ENCODE peak calls at places on chromosomes 6 and 20, in nine cellular contexts. X, T, Q, K, E, S, C, U and D are unnamed samples.
A peak's percentile ranks its signal among the peaks of the same experiment; 100 is the strongest.

GRCh38 chr20:47055699-47056369 is 161.2 kb downstream of the EYA2 start:
- DNase-seq in X (no peak), T (no peak), Q (no peak), K (no peak), E (peak; percentile 51), S (no peak), C (no peak), U (no peak), D (no peak)

GRCh38 chr6:113662049-113662655 is 195.0 kb upstream of the MARCKS start:
- DNase-seq in X (no peak), T (no peak), Q (no peak), K (no peak), E (no peak), S (no peak), C (no peak), U (no peak), D (no peak)

GRCh38 chr6:110656492-110656891 is 158.8 kb downstream of the CDK19 start:
- DNase-seq in X (no peak), T (peak; percentile 14), Q (no peak), K (peak; percentile 41), E (no peak), S (peak; percentile 16), C (no peak), U (no peak), D (no peak)

GRCh38 chr20:25744261-25744660 is 47.6 kb upstream of the ZNF337 start:
- DNase-seq in X (no peak), T (no peak), Q (no peak), K (no peak), E (no peak), S (no peak), C (no peak), U (no peak), D (no peak)

GRCh38 chr20:37907677-37908397 is 4.9 kb downstream of the VSTM2L start:
- DNase-seq in X (no peak), T (peak; percentile 75), Q (no peak), K (peak; percentile 95), E (peak; percentile 92), S (peak; percentile 86), C (no peak), U (no peak), D (peak; percentile 68)

GRCh38 chr6:109028439-109028838 is 66.2 kb downstream of the SESN1 start:
- DNase-seq in X (no peak), T (no peak), Q (no peak), K (no peak), E (no peak), S (no peak), C (no peak), U (no peak), D (no peak)

GRCh38 chr6:129590408-129591022 is 119.5 kb downstream of the ARHGAP18 start:
- DNase-seq in X (no peak), T (peak; percentile 12), Q (no peak), K (no peak), E (peak; percentile 5), S (no peak), C (no peak), U (no peak), D (no peak)

GRCh38 chr20:49853640-49854039 is 41.0 kb downstream of the SLC9A8 start:
- DNase-seq in X (no peak), T (peak; percentile 98), Q (no peak), K (no peak), E (peak; percentile 33), S (peak; percentile 58), C (no peak), U (no peak), D (no peak)